ENCODE peak calls at places on chromosome 7, in seven cellular contexts. E, T, R, U, K, S and C are unnamed samples.
A peak's percentile ranks its signal among the peaks of the same experiment; 100 is the strongest.

GRCh38 chr7:27316311-27316710 is 73.7 kb downstream of the EVX1 start:
- DNase-seq in E (no peak), T (no peak), R (no peak), U (no peak), K (no peak), S (no peak), C (no peak)

GRCh38 chr7:116592445-116592844 is 67.6 kb downstream of the CAV1 start:
- DNase-seq in E (peak; percentile 48), T (peak; percentile 45), R (no peak), U (no peak), K (no peak), S (no peak), C (no peak)

GRCh38 chr7:123823898-123824753 is 20.8 kb upstream of the HYAL4 start:
- DNase-seq in E (no peak), T (no peak), R (no peak), U (no peak), K (no peak), S (no peak), C (no peak)

GRCh38 chr7:69374036-69374420 is 224.2 kb upstream of the AUTS2 start:
- DNase-seq in E (no peak), T (peak; percentile 7), R (no peak), U (no peak), K (no peak), S (no peak), C (no peak)

GRCh38 chr7:76343294-76343930 is 15.4 kb downstream of the YWHAG start:
- DNase-seq in E (no peak), T (no peak), R (no peak), U (no peak), K (no peak), S (no peak), C (no peak)

GRCh38 chr7:130010689-130011412 is 40.3 kb downstream of the ZC3HC1 start:
- DNase-seq in E (peak; percentile 90), T (peak; percentile 90), R (peak; percentile 80), U (peak; percentile 82), K (peak; percentile 99), S (peak; percentile 98), C (peak; percentile 90)

GRCh38 chr7:159115601-159116501 is 28.8 kb downstream of the VIPR2 start:
- DNase-seq in E (no peak), T (no peak), R (no peak), U (no peak), K (no peak), S (peak; percentile 55), C (no peak)

GRCh38 chr7:54802114-54802513 is 43.1 kb upstream of the SEC61G start:
- DNase-seq in E (no peak), T (no peak), R (no peak), U (no peak), K (no peak), S (no peak), C (no peak)

GRCh38 chr7:44884553-44885393 is 557 bp downstream of the PURB start:
- DNase-seq in E (peak; percentile 55), T (peak; percentile 59), R (peak; percentile 75), U (peak; percentile 38), K (peak; percentile 14), S (peak; percentile 79), C (peak; percentile 45)

GRCh38 chr7:90216080-90216674 is 4.6 kb downstream of the STEAP2 start:
- DNase-seq in E (no peak), T (no peak), R (no peak), U (no peak), K (no peak), S (no peak), C (no peak)

GRCh38 chr7:55641811-55642210 is 69.5 kb upstream of the VOPP1 start:
- DNase-seq in E (no peak), T (no peak), R (no peak), U (no peak), K (no peak), S (no peak), C (no peak)

GRCh38 chr7:44264221-44264956 is 61.0 kb downstream of the CAMK2B start:
- DNase-seq in E (no peak), T (no peak), R (no peak), U (no peak), K (no peak), S (no peak), C (no peak)

GRCh38 chr7:24825931-24826661 is 68.8 kb upstream of the GSDME start:
- DNase-seq in E (peak; percentile 47), T (peak; percentile 71), R (no peak), U (no peak), K (no peak), S (peak; percentile 61), C (no peak)

GRCh38 chr7:12239821-12240220 is 28.7 kb downstream of the TMEM106B start:
- DNase-seq in E (no peak), T (no peak), R (no peak), U (no peak), K (no peak), S (no peak), C (no peak)

GRCh38 chr7:139560678-139561077 is 37.2 kb downstream of the CLEC2L start:
- DNase-seq in E (no peak), T (peak; percentile 75), R (no peak), U (no peak), K (no peak), S (no peak), C (no peak)

GRCh38 chr7:95577137-95577536 is 19.2 kb downstream of the PDK4 start:
- DNase-seq in E (no peak), T (no peak), R (no peak), U (no peak), K (no peak), S (peak; percentile 70), C (no peak)

GRCh38 chr7:101121996-101122932 is 4.6 kb upstream of the SERPINE1 start:
- DNase-seq in E (peak; percentile 40), T (peak; percentile 65), R (peak; percentile 88), U (no peak), K (peak; percentile 69), S (peak; percentile 88), C (peak; percentile 92)

GRCh38 chr7:44808914-44809393 is 12.5 kb downstream of the PPIA start:
- DNase-seq in E (no peak), T (no peak), R (no peak), U (no peak), K (no peak), S (no peak), C (no peak)

GRCh38 chr7:150340024-150340749 is 1.2 kb downstream of the RARRES2 start:
- DNase-seq in E (peak; percentile 55), T (peak; percentile 65), R (peak; percentile 59), U (no peak), K (peak; percentile 29), S (peak; percentile 77), C (no peak)

GRCh38 chr7:90409667-90410066 is 6.4 kb downstream of the CLDN12 start:
- DNase-seq in E (no peak), T (peak; percentile 18), R (no peak), U (no peak), K (no peak), S (no peak), C (no peak)

GRCh38 chr7:76133839-76134238 is 67.9 kb upstream of the SRRM3 start:
- DNase-seq in E (no peak), T (no peak), R (no peak), U (no peak), K (no peak), S (no peak), C (no peak)

GRCh38 chr7:103637080-103637479 is 191.1 kb upstream of the SLC26A5 start:
- DNase-seq in E (no peak), T (no peak), R (no peak), U (no peak), K (no peak), S (no peak), C (no peak)

GRCh38 chr7:116236020-116236630 is 25.8 kb downstream of the TES start:
- DNase-seq in E (peak; percentile 58), T (peak; percentile 48), R (peak; percentile 62), U (peak; percentile 51), K (peak; percentile 90), S (no peak), C (no peak)

GRCh38 chr7:112500619-112501018 is 19.8 kb downstream of the LSMEM1 start:
- DNase-seq in E (no peak), T (no peak), R (no peak), U (no peak), K (no peak), S (peak; percentile 5), C (no peak)

GRCh38 chr7:107907790-107908189 is 16.8 kb downstream of the DLD start:
- DNase-seq in E (no peak), T (no peak), R (no peak), U (no peak), K (no peak), S (no peak), C (no peak)

GRCh38 chr7:69934475-69934903 is 336.2 kb downstream of the AUTS2 start:
- DNase-seq in E (no peak), T (no peak), R (peak; percentile 85), U (no peak), K (no peak), S (no peak), C (no peak)

GRCh38 chr7:11319491-11320274 is 346.0 kb downstream of the PHF14 start:
- DNase-seq in E (no peak), T (no peak), R (no peak), U (no peak), K (no peak), S (no peak), C (no peak)

GRCh38 chr7:21028186-21028989 is 241.7 kb upstream of the SP8 start:
- DNase-seq in E (no peak), T (peak; percentile 47), R (no peak), U (no peak), K (peak; percentile 6), S (peak; percentile 49), C (no peak)

GRCh38 chr7:2032030-2032875 is 200.5 kb downstream of the MAD1L1 start:
- DNase-seq in E (peak; percentile 59), T (no peak), R (no peak), U (no peak), K (no peak), S (peak; percentile 76), C (peak; percentile 55)

DNA sequence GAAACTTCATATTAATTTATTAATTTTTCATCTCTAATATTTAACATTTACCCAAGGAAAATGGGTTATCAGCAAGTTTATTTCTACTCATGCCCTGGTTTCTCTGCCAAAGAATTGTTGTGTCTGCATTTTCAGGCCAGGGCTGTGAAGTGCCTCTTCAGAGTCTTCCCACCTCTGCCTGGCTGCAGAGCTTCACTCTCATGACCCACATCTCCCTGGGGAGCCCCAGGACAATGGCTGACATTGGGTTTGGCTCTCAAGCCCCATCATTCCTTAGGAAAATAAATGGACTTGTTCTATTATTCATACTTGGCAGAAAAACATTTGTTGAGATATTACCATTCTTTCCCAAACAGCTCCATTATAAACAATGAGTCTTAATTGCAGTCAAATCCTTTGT is 30.3 kb downstream of the CACNA2D1 start:
- DNase-seq in E (no peak), T (no peak), R (peak; percentile 33), U (no peak), K (no peak), S (peak; percentile 56), C (no peak)
- H3K4me1 ChIP-seq in E (no peaks in the 10 kb centered on the region), T (no peaks in the 10 kb centered on the region), R (peaks cover 32% of the 10 kb centered on the region), U (no peaks in the 10 kb centered on the region), K (no peaks in the 10 kb centered on the region), S (no peaks in the 10 kb centered on the region), C (no peaks in the 10 kb centered on the region)

GRCh38 chr7:33905389-33906032 is at the start of gene BMPER:
- DNase-seq in E (peak; percentile 49), T (peak; percentile 13), R (peak; percentile 92), U (no peak), K (no peak), S (peak; percentile 92), C (no peak)
- H3K4me1 ChIP-seq in E (no peaks in the 10 kb centered on the region), T (no peaks in the 10 kb centered on the region), R (peaks cover 35% of the 10 kb centered on the region), U (no peaks in the 10 kb centered on the region), K (no peaks in the 10 kb centered on the region), S (peaks cover 12% of the 10 kb centered on the region), C (no peaks in the 10 kb centered on the region)

GRCh38 chr7:135958173-135958572 is 19.0 kb downstream of the MTPN start:
- DNase-seq in E (no peak), T (no peak), R (no peak), U (no peak), K (no peak), S (no peak), C (no peak)
- H3K4me1 ChIP-seq in E (peaks cover 14% of the 10 kb centered on the region), T (no peaks in the 10 kb centered on the region), R (peaks cover 37% of the 10 kb centered on the region), U (peaks cover 30% of the 10 kb centered on the region), K (peaks cover 12% of the 10 kb centered on the region), S (peaks cover 9% of the 10 kb centered on the region), C (peaks cover 28% of the 10 kb centered on the region)

GRCh38 chr7:5699467-5699866 is 82.0 kb downstream of the RNF216 start:
- DNase-seq in E (no peak), T (no peak), R (no peak), U (no peak), K (no peak), S (no peak), C (no peak)
- H3K4me1 ChIP-seq in E (peaks cover 60% of the 10 kb centered on the region), T (peaks cover 41% of the 10 kb centered on the region), R (peaks cover 94% of the 10 kb centered on the region), U (peaks cover 79% of the 10 kb centered on the region), K (peaks cover 48% of the 10 kb centered on the region), S (peaks cover 15% of the 10 kb centered on the region), C (peaks cover 12% of the 10 kb centered on the region)